ENCODE peak calls at places on chromosome 7, in four cellular contexts. Y, E, M and B are unnamed samples.

GRCh38 chr7:115941703-115942268 is 88.8 kb downstream of the TFEC start:
- DNase-seq in Y (no peak), E (no peak), M (no peak), B (no peak)

GRCh38 chr7:45890902-45891461 is 2.7 kb downstream of the IGFBP1 start:
- DNase-seq in Y (peak), E (peak), M (no peak), B (no peak)

GRCh38 chr7:69800495-69800894 is 202.2 kb downstream of the AUTS2 start:
- DNase-seq in Y (no peak), E (peak), M (no peak), B (no peak)

GRCh38 chr7:158367634-158367982 is 220.0 kb downstream of the PTPRN2 start:
- DNase-seq in Y (no peak), E (peak), M (no peak), B (no peak)

GRCh38 chr7:95334434-95334833 is 10.1 kb upstream of the PON1 start:
- DNase-seq in Y (no peak), E (no peak), M (no peak), B (no peak)

GRCh38 chr7:141227454-141227853 is 153.6 kb downstream of the TMEM178B start:
- DNase-seq in Y (peak), E (no peak), M (no peak), B (no peak)

GRCh38 chr7:44944821-44945220 is 34.0 kb downstream of the MYO1G start:
- DNase-seq in Y (peak), E (no peak), M (no peak), B (no peak)

GRCh38 chr7:74269757-74270277 is 15.6 kb upstream of the RFC2 start:
- DNase-seq in Y (peak), E (peak), M (peak), B (peak)